ENCODE peak calls at places on chromosome 16, in seven cellular contexts. E is amygdala, Y is A549, S is epithelial cell of prostate, R is GM13976, G is AG04449, A is NCI-H1694 treated with DMSO at 0.1 percent for 48 hours. P is an unnamed sample.

GRCh38 chr16:4744758-4745569 is 10.6 kb downstream of the DNAAF8 start:
- DNase-seq in R (no peak), G (no peak), A (no peak), E (no peak), S (no peak), Y (no peak), P (no peak)

GRCh38 chr16:22103371-22103890 is 11.1 kb downstream of the VWA3A start:
- DNase-seq in Y (no peak), R (no peak), G (no peak), E (no peak), A (no peak), S (no peak), P (no peak)

GRCh38 chr16:19170043-19170655 is 2.1 kb downstream of the SYT17 start:
- DNase-seq in E (no peak), S (no peak), G (no peak), A (no peak), Y (no peak), R (no peak), P (no peak)

GRCh38 chr16:57679768-57680167 is 11.7 kb downstream of the ADGRG3 start:
- DNase-seq in A (no peak), S (no peak), R (no peak), G (no peak), E (no peak), Y (no peak), P (no peak)

GRCh38 chr16:71623597-71623996 is 2.4 kb upstream of the MARVELD3 start:
- DNase-seq in R (no peak), G (no peak), S (no peak), A (no peak), Y (no peak), E (no peak), P (no peak)

GRCh38 chr16:85789773-85790172 is 9.6 kb downstream of the EMC8 start:
- DNase-seq in Y (no peak), G (no peak), E (no peak), S (no peak), R (no peak), A (no peak), P (no peak)

GRCh38 chr16:75282811-75283281 is 31.4 kb upstream of the BCAR1 start:
- DNase-seq in G (no peak), A (peak; percentile 95), R (no peak), Y (no peak), E (no peak), S (no peak), P (peak; percentile 96)

GRCh38 chr16:30946671-30947532 is 2.0 kb upstream of the ORAI3 start:
- DNase-seq in Y (no peak), A (no peak), R (no peak), E (no peak), G (no peak), S (no peak), P (no peak)

GRCh38 chr16:87789437-87790277 is 23.9 kb upstream of the KLHDC4 start:
- DNase-seq in Y (peak; percentile 100), G (no peak), S (peak; percentile 98), A (no peak), E (no peak), R (no peak), P (no peak)

GRCh38 chr16:56691885-56692284 is 9.6 kb downstream of the MT1X start:
- DNase-seq in A (no peak), E (no peak), R (no peak), S (peak; percentile 96), Y (peak; percentile 90), G (no peak), P (no peak)

GRCh38 chr16:3070608-3071111 is 5.2 kb downstream of the IL32 start:
- DNase-seq in S (no peak), E (no peak), A (no peak), R (no peak), G (no peak), Y (no peak), P (no peak)

GRCh38 chr16:21184834-21185233 is 26.4 kb downstream of the LDAF1 start:
- DNase-seq in R (no peak), A (no peak), S (no peak), Y (no peak), E (no peak), G (no peak), P (no peak)

GRCh38 chr16:54326266-54326662 is 39.7 kb upstream of the IRX3 start:
- DNase-seq in Y (no peak), S (no peak), E (no peak), A (no peak), G (no peak), R (no peak), P (no peak)

GRCh38 chr16:85393674-85394510 is 219.2 kb upstream of the GSE1 start:
- DNase-seq in E (no peak), S (no peak), R (peak; percentile 92), A (peak; percentile 84), G (no peak), Y (peak; percentile 65), P (peak; percentile 86)

GRCh38 chr16:50505115-50505514 is 43.1 kb upstream of the NKD1 start:
- DNase-seq in R (no peak), A (no peak), G (no peak), S (no peak), Y (no peak), E (no peak), P (no peak)

GRCh38 chr16:85820604-85821372 is 21.3 kb downstream of the COX4I1 start:
- DNase-seq in Y (no peak), A (no peak), S (no peak), G (no peak), E (no peak), R (no peak), P (peak; percentile 82)

GRCh38 chr16:67833035-67833417 is 9.1 kb upstream of the THAP11 start:
- DNase-seq in A (no peak), Y (no peak), S (no peak), E (no peak), R (no peak), G (no peak), P (no peak)

GRCh38 chr16:88502371-88502770 is 49.3 kb downstream of the ZFPM1 start:
- DNase-seq in G (no peak), R (no peak), Y (no peak), A (no peak), E (no peak), S (no peak), P (no peak)

GRCh38 chr16:75002474-75002873 is 3.6 kb downstream of the ZNRF1 start:
- DNase-seq in E (no peak), R (no peak), A (no peak), G (no peak), Y (no peak), S (no peak), P (no peak)

GRCh38 chr16:28984619-28985135 is at the start of gene LAT:
- DNase-seq in Y (peak; percentile 25), A (no peak), E (no peak), R (no peak), S (no peak), G (no peak), P (no peak)

P was measured in NCI-H2171.